ENCODE peak calls at places on chromosomes 7 and 10, in six cellular contexts. One of them, this sample, is unnamed.
A peak's percentile ranks its signal among the peaks of the same experiment; 100 is the strongest.

GRCh38 chr7:81066797-81067196 is 147.9 kb upstream of the SEMA3C start:
- DNase-seq in A549: no peak
- DNase-seq in sigmoid colon: no peak
- DNase-seq in heart left ventricle: no peak
- DNase-seq in esophagus squamous epithelium: no peak
- DNase-seq in HCT116: no peak
- DNase-seq in this sample: no peak

GRCh38 chr7:28937593-28937992 is 20.5 kb downstream of the TRIL start:
- DNase-seq in A549: no peak
- DNase-seq in HCT116: no peak
- DNase-seq in sigmoid colon: no peak
- DNase-seq in heart left ventricle: peak; percentile 47
- DNase-seq in esophagus squamous epithelium: no peak
- DNase-seq in this sample: no peak

GRCh38 chr10:93309062-93309461 is 173.1 kb downstream of the MYOF start:
- DNase-seq in A549: peak; percentile 32
- DNase-seq in heart left ventricle: no peak
- DNase-seq in sigmoid colon: no peak
- DNase-seq in esophagus squamous epithelium: no peak
- DNase-seq in HCT116: no peak
- DNase-seq in this sample: peak; percentile 53

GRCh38 chr7:100584677-100585510 is 1.0 kb downstream of the LRCH4 start:
- DNase-seq in esophagus squamous epithelium: no peak
- DNase-seq in heart left ventricle: peak; percentile 67
- DNase-seq in HCT116: no peak
- DNase-seq in sigmoid colon: peak; percentile 77
- DNase-seq in A549: peak; percentile 35
- DNase-seq in this sample: no peak

GRCh38 chr10:132325969-132326889 is 5.8 kb upstream of the LRRC27 start:
- DNase-seq in sigmoid colon: peak; percentile 35
- DNase-seq in esophagus squamous epithelium: no peak
- DNase-seq in HCT116: no peak
- DNase-seq in A549: no peak
- DNase-seq in heart left ventricle: no peak
- DNase-seq in this sample: no peak

GRCh38 chr7:246451-246850 is 43.5 kb upstream of the FOXL3 start:
- DNase-seq in esophagus squamous epithelium: no peak
- DNase-seq in HCT116: no peak
- DNase-seq in sigmoid colon: no peak
- DNase-seq in A549: no peak
- DNase-seq in heart left ventricle: no peak
- DNase-seq in this sample: no peak

GRCh38 chr10:4307784-4308364 is 518.1 kb upstream of the AKR1E2 start:
- DNase-seq in HCT116: no peak
- DNase-seq in A549: no peak
- DNase-seq in esophagus squamous epithelium: no peak
- DNase-seq in heart left ventricle: no peak
- DNase-seq in sigmoid colon: no peak
- DNase-seq in this sample: no peak

GRCh38 chr10:24791129-24791733 is 67.5 kb upstream of the ARHGAP21 start:
- DNase-seq in A549: no peak
- DNase-seq in esophagus squamous epithelium: no peak
- DNase-seq in HCT116: no peak
- DNase-seq in sigmoid colon: no peak
- DNase-seq in heart left ventricle: no peak
- DNase-seq in this sample: no peak

DNA sequence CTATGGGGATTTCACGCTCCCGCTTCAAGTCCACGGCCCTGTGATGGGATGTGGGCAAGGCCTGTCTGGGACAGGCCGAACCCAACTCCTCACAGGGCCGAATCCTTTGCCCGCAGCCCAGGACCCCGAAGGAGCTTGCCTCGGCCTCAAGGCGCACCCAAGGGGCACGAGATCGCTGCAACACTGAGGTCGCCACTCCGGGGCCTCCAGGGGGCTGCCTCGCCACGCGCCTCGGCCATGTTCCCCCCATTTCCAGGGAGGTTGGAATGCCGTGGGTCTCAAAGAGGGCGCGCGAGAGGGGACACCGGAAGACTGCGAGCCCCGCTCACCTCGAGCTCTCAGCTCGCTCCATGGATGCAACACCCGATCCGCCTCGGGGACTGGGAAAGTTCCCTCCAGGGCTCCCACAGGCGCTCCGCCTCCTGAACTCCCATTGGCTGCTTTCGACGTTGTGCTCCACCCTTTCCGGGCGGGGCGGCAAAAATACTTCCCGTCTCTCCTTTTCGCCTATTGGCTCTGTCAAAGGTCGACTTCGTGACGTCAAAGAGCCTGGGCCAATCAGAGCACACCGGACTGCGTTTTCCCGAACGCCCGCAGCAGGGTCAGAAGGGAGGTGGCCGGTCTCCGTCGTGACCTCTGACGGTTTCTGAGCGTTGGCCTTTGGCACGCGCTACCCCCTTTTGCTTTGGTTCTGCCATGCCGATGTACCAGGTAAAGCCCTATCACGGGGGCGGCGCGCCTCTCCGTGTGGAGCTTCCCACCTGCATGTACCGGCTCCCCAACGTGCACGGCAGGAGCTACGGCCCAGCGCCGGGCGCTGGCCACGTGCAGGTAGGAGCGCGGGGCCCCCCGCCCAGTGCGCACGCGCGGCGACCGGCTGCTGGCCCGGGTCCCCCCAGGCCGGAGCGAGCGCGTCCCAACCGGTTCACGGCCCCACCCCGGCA is at the start of the genes AIMP2 and PMS2:
- DNase-seq in sigmoid colon: peak; percentile 99
- DNase-seq in heart left ventricle: peak; percentile 99
- DNase-seq in A549: peak; percentile 99
- DNase-seq in HCT116: peak; percentile 98
- DNase-seq in esophagus squamous epithelium: peak; percentile 92
- DNase-seq in this sample: peak; percentile 97
- TF ChIP-seq POLR2A in sigmoid colon: peak; percentile 60
- TF ChIP-seq POLR2A in heart left ventricle: no peak
- TF ChIP-seq POLR2A in A549: peak; percentile 77
- TF ChIP-seq POLR2A in HCT116: peak; percentile 82
- TF ChIP-seq POLR2A in esophagus squamous epithelium: no peak
- TF ChIP-seq POLR2A in this sample: peak; percentile 88

DNA sequence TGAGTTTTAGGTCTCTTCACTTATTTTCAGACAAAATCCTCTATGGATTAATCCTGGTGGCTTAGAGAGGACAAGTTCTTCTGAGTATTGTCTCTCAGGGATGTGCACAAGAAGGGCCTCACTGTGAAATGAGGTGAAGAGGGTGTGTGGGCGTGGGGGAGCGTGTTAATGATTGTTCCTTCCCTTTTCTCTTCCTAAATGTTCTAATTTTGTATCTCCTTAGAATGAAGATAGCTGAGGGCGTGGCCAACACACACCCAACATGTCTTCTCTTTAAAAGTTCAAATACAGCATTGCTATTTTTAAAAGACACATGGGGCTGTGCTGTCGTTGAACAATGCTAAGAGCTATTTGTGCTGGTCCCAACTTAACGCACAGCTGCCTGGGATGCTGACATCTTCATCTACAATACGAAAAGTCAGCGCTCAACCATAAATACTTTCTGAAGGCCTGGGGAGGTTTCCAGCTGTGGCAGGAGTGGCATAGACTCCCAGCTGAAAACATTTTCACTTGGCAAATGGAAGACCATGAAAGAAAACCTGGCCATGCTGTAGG is 135.9 kb downstream of the JCAD start:
- DNase-seq in heart left ventricle: no peak
- DNase-seq in A549: no peak
- DNase-seq in HCT116: no peak
- DNase-seq in sigmoid colon: no peak
- DNase-seq in esophagus squamous epithelium: no peak
- DNase-seq in this sample: no peak
- TF ChIP-seq POLR2A in heart left ventricle: no peak
- TF ChIP-seq POLR2A in A549: no peak
- TF ChIP-seq POLR2A in HCT116: no peak
- TF ChIP-seq POLR2A in sigmoid colon: no peak
- TF ChIP-seq POLR2A in esophagus squamous epithelium: no peak
- TF ChIP-seq POLR2A in this sample: no peak

DNA sequence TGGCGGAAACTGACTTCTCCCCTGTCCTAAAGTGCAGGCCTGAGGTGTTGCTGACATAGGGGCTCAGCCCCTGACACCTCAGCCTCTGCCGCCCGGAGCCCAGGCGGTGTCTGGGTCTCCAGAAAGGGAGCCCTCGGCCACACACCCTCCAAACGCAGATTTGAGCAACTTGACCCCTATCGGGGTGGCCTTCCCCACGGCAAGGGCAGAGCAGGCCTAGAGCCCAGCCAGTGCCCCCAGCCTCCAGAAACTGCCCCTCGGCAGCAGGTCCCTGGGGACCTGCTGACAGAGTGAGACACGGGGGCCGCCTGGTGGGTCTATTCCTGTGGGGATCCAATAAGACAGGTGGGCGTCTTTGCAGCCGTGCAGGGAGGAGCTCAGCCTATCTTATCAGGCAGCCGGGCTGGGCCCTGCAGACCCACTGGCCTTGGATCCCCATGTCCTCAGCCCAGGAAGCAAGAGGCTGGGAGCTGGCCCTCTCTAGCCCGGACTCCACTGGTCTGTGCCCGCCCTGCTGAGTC is 11.0 kb downstream of the TMEM184A start:
- DNase-seq in esophagus squamous epithelium: no peak
- DNase-seq in heart left ventricle: no peak
- DNase-seq in HCT116: no peak
- DNase-seq in A549: peak; percentile 70
- DNase-seq in sigmoid colon: no peak
- DNase-seq in this sample: no peak
- TF ChIP-seq POLR2A in esophagus squamous epithelium: no peak
- TF ChIP-seq POLR2A in heart left ventricle: no peak
- TF ChIP-seq POLR2A in HCT116: no peak
- TF ChIP-seq POLR2A in A549: no peak
- TF ChIP-seq POLR2A in sigmoid colon: no peak
- TF ChIP-seq POLR2A in this sample: no peak

GRCh38 chr7:102284891-102285540 is 1.7 kb upstream of the SH2B2 start:
- DNase-seq in HCT116: no peak
- DNase-seq in heart left ventricle: peak; percentile 80
- DNase-seq in esophagus squamous epithelium: no peak
- DNase-seq in A549: no peak
- DNase-seq in sigmoid colon: peak; percentile 72
- DNase-seq in this sample: no peak

GRCh38 chr7:102285541-102286236 is 979 bp upstream of the SH2B2 start:
- DNase-seq in HCT116: no peak
- DNase-seq in heart left ventricle: no peak
- DNase-seq in A549: no peak
- DNase-seq in sigmoid colon: no peak
- DNase-seq in esophagus squamous epithelium: no peak
- DNase-seq in this sample: no peak

GRCh38 chr7:102287082-102287464 is 405 bp downstream of the SH2B2 start:
- DNase-seq in HCT116: no peak
- DNase-seq in A549: no peak
- DNase-seq in esophagus squamous epithelium: no peak
- DNase-seq in sigmoid colon: no peak
- DNase-seq in heart left ventricle: no peak
- DNase-seq in this sample: no peak

GRCh38 chr7:102287465-102288146 is 938 bp downstream of the SH2B2 start:
- DNase-seq in HCT116: no peak
- DNase-seq in esophagus squamous epithelium: no peak
- DNase-seq in A549: peak; percentile 31
- DNase-seq in sigmoid colon: peak; percentile 77
- DNase-seq in heart left ventricle: peak; percentile 51
- DNase-seq in this sample: peak; percentile 66

GRCh38 chr7:102286237-102287081 is at the start of gene SH2B2:
- DNase-seq in sigmoid colon: peak; percentile 92
- DNase-seq in esophagus squamous epithelium: no peak
- DNase-seq in heart left ventricle: peak; percentile 79
- DNase-seq in HCT116: no peak
- DNase-seq in A549: peak; percentile 54
- DNase-seq in this sample: peak; percentile 61
- TF ChIP-seq POLR2A in sigmoid colon: no peak
- TF ChIP-seq POLR2A in esophagus squamous epithelium: no peak
- TF ChIP-seq POLR2A in heart left ventricle: no peak
- TF ChIP-seq POLR2A in HCT116: peak; percentile 58
- TF ChIP-seq POLR2A in A549: peak; percentile 64
- TF ChIP-seq POLR2A in this sample: peak; percentile 41

DNA sequence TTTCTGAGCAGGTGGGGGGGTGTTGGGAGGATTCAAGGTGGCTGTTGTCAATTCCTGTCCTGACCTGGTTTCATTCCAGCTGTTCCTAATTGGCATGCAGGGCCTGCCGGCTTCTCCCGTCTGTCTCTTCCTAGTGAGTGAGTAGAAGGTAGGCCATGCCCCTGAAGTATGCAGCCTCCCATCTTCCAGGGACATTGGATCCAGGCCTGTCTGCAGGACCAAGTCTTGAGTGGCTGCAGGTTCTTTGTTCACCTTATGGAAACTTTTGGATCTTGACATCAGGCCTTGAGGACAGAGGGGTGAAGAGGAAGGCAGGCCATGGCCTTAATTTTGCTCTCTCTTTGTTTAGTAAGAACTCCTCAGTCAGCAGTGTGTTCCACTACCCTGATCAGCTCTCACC is 131.8 kb downstream of the SH2D4B start:
- DNase-seq in HCT116: no peak
- DNase-seq in esophagus squamous epithelium: no peak
- DNase-seq in heart left ventricle: no peak
- DNase-seq in A549: no peak
- DNase-seq in sigmoid colon: no peak
- DNase-seq in this sample: no peak
- TF ChIP-seq POLR2A in HCT116: no peak
- TF ChIP-seq POLR2A in esophagus squamous epithelium: no peak
- TF ChIP-seq POLR2A in heart left ventricle: no peak
- TF ChIP-seq POLR2A in A549: no peak
- TF ChIP-seq POLR2A in sigmoid colon: no peak
- TF ChIP-seq POLR2A in this sample: no peak

GRCh38 chr7:99143853-99144672 is at the start of gene SMURF1:
- DNase-seq in sigmoid colon: peak; percentile 80
- DNase-seq in HCT116: no peak
- DNase-seq in esophagus squamous epithelium: no peak
- DNase-seq in heart left ventricle: peak; percentile 76
- DNase-seq in A549: peak; percentile 69
- DNase-seq in this sample: peak; percentile 21
- TF ChIP-seq POLR2A in sigmoid colon: peak; percentile 40
- TF ChIP-seq POLR2A in HCT116: peak; percentile 79
- TF ChIP-seq POLR2A in esophagus squamous epithelium: no peak
- TF ChIP-seq POLR2A in heart left ventricle: no peak
- TF ChIP-seq POLR2A in A549: peak; percentile 79
- TF ChIP-seq POLR2A in this sample: peak; percentile 81

This sample was measured in H54.